ENCODE peak calls at places on chromosomes 2 and 18, in six cellular contexts. One of them, this sample, is unnamed.

GRCh38 chr18:56873441-56874140 is 222.4 kb downstream of the WDR7 start:
- DNase-seq in fibroblast of villous mesenchyme: no peak
- DNase-seq in tibial artery: no peak
- DNase-seq in RWPE1: no peak
- DNase-seq in upper lobe of left lung: no peak
- DNase-seq in GM10248: no peak
- DNase-seq in this sample: no peak

GRCh38 chr2:46106690-46107089 is 190.5 kb upstream of the EPAS1 start:
- DNase-seq in fibroblast of villous mesenchyme: no peak
- DNase-seq in tibial artery: no peak
- DNase-seq in RWPE1: no peak
- DNase-seq in upper lobe of left lung: no peak
- DNase-seq in GM10248: no peak
- DNase-seq in this sample: no peak

GRCh38 chr2:76154981-76155380 is 444.3 kb upstream of the GCFC2 start:
- DNase-seq in fibroblast of villous mesenchyme: no peak
- DNase-seq in tibial artery: no peak
- DNase-seq in RWPE1: no peak
- DNase-seq in upper lobe of left lung: no peak
- DNase-seq in GM10248: no peak
- DNase-seq in this sample: no peak

GRCh38 chr18:51621103-51621969 is 423.9 kb upstream of the MEX3C start:
- DNase-seq in fibroblast of villous mesenchyme: peak; percentile 26
- DNase-seq in tibial artery: no peak
- DNase-seq in RWPE1: peak; percentile 33
- DNase-seq in upper lobe of left lung: no peak
- DNase-seq in GM10248: peak; percentile 52
- DNase-seq in this sample: peak; percentile 55

GRCh38 chr2:183063083-183063482 is 15.5 kb upstream of the DUSP19 start:
- DNase-seq in fibroblast of villous mesenchyme: peak; percentile 7
- DNase-seq in tibial artery: no peak
- DNase-seq in RWPE1: no peak
- DNase-seq in upper lobe of left lung: no peak
- DNase-seq in GM10248: peak; percentile 56
- DNase-seq in this sample: peak; percentile 63

GRCh38 chr2:233301811-233302210 is 5.8 kb upstream of the SAG start:
- DNase-seq in fibroblast of villous mesenchyme: no peak
- DNase-seq in tibial artery: no peak
- DNase-seq in RWPE1: no peak
- DNase-seq in upper lobe of left lung: no peak
- DNase-seq in GM10248: no peak
- DNase-seq in this sample: no peak

GRCh38 chr2:152409691-152410597 is 75.0 kb downstream of the FMNL2 start:
- DNase-seq in fibroblast of villous mesenchyme: no peak
- DNase-seq in tibial artery: no peak
- DNase-seq in RWPE1: no peak
- DNase-seq in upper lobe of left lung: no peak
- DNase-seq in GM10248: no peak
- DNase-seq in this sample: no peak

GRCh38 chr2:166653185-166653813 is 159.2 kb upstream of the SCN7A start:
- DNase-seq in fibroblast of villous mesenchyme: no peak
- DNase-seq in tibial artery: no peak
- DNase-seq in RWPE1: no peak
- DNase-seq in upper lobe of left lung: no peak
- DNase-seq in GM10248: no peak
- DNase-seq in this sample: no peak

GRCh38 chr2:236498369-236498768 is 71.3 kb upstream of the ACKR3 start:
- DNase-seq in fibroblast of villous mesenchyme: no peak
- DNase-seq in tibial artery: no peak
- DNase-seq in RWPE1: no peak
- DNase-seq in upper lobe of left lung: no peak
- DNase-seq in GM10248: no peak
- DNase-seq in this sample: no peak

GRCh38 chr2:134389331-134389835 is 135.5 kb downstream of the MGAT5 start:
- DNase-seq in fibroblast of villous mesenchyme: no peak
- DNase-seq in tibial artery: no peak
- DNase-seq in RWPE1: no peak
- DNase-seq in upper lobe of left lung: no peak
- DNase-seq in GM10248: no peak
- DNase-seq in this sample: no peak

GRCh38 chr2:47174731-47175361 is 19.7 kb upstream of the STPG4 start:
- DNase-seq in fibroblast of villous mesenchyme: peak; percentile 63
- DNase-seq in tibial artery: peak; percentile 56
- DNase-seq in RWPE1: peak; percentile 57
- DNase-seq in upper lobe of left lung: no peak
- DNase-seq in GM10248: peak; percentile 22
- DNase-seq in this sample: peak; percentile 39

GRCh38 chr2:173751245-173751975 is 213.8 kb downstream of the SP3 start:
- DNase-seq in fibroblast of villous mesenchyme: no peak
- DNase-seq in tibial artery: no peak
- DNase-seq in RWPE1: no peak
- DNase-seq in upper lobe of left lung: no peak
- DNase-seq in GM10248: no peak
- DNase-seq in this sample: no peak

GRCh38 chr2:202161106-202161836 is 77.1 kb downstream of the SUMO1 start:
- DNase-seq in fibroblast of villous mesenchyme: peak; percentile 40
- DNase-seq in tibial artery: no peak
- DNase-seq in RWPE1: no peak
- DNase-seq in upper lobe of left lung: no peak
- DNase-seq in GM10248: no peak
- DNase-seq in this sample: no peak

GRCh38 chr2:218631837-218632236 is 24.1 kb downstream of the PLCD4 start:
- DNase-seq in fibroblast of villous mesenchyme: no peak
- DNase-seq in tibial artery: no peak
- DNase-seq in RWPE1: peak; percentile 76
- DNase-seq in upper lobe of left lung: no peak
- DNase-seq in GM10248: no peak
- DNase-seq in this sample: no peak

GRCh38 chr2:113173563-113174368 is at the start of gene PSD4:
- DNase-seq in fibroblast of villous mesenchyme: no peak
- DNase-seq in tibial artery: peak; percentile 47
- DNase-seq in RWPE1: no peak
- DNase-seq in upper lobe of left lung: peak; percentile 59
- DNase-seq in GM10248: peak; percentile 90
- DNase-seq in this sample: peak; percentile 87

GRCh38 chr18:40413160-40413559 is 1541.9 kb upstream of the PIK3C3 start:
- DNase-seq in fibroblast of villous mesenchyme: no peak
- DNase-seq in tibial artery: no peak
- DNase-seq in RWPE1: no peak
- DNase-seq in upper lobe of left lung: no peak
- DNase-seq in GM10248: no peak
- DNase-seq in this sample: no peak

GRCh38 chr2:154375625-154376020 is 322.9 kb upstream of the KCNJ3 start:
- DNase-seq in fibroblast of villous mesenchyme: peak; percentile 52
- DNase-seq in tibial artery: no peak
- DNase-seq in RWPE1: peak; percentile 16
- DNase-seq in upper lobe of left lung: no peak
- DNase-seq in GM10248: no peak
- DNase-seq in this sample: no peak

DNA sequence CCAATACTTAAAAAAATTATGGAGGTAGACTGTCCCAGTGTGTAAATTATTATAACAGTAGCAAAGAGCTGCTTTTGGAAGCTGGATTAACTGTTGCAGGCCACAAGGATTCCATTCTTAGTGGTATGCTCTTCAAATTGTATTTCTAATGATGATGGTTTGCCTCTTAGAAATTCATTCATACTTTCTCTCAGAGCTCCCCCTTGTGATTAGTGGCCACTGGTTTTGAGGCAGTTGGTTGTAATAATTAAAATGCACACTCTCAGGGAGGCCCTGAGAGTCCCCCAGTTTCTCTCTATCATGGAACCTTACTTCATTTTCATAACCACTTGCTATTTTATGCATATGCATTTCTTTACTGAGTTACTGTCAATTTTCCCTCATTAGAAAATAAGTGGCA is 122.5 kb downstream of the PLA2R1 start:
- DNase-seq in fibroblast of villous mesenchyme: no peak
- DNase-seq in tibial artery: no peak
- DNase-seq in RWPE1: peak; percentile 30
- DNase-seq in upper lobe of left lung: no peak
- DNase-seq in GM10248: peak; percentile 65
- DNase-seq in this sample: peak; percentile 57
- TF ChIP-seq CTCF in fibroblast of villous mesenchyme: peak; percentile 36
- TF ChIP-seq CTCF in tibial artery: no peak
- TF ChIP-seq CTCF in RWPE1: no peak
- TF ChIP-seq CTCF in upper lobe of left lung: no peak
- TF ChIP-seq CTCF in GM10248: peak; percentile 61
- TF ChIP-seq CTCF in this sample: peak; percentile 51

GRCh38 chr2:137862651-137863050 is 101.6 kb upstream of the HNMT start:
- DNase-seq in fibroblast of villous mesenchyme: no peak
- DNase-seq in tibial artery: no peak
- DNase-seq in RWPE1: no peak
- DNase-seq in upper lobe of left lung: no peak
- DNase-seq in GM10248: no peak
- DNase-seq in this sample: no peak

GRCh38 chr2:137870682-137871081 is 93.6 kb upstream of the HNMT start:
- DNase-seq in fibroblast of villous mesenchyme: no peak
- DNase-seq in tibial artery: no peak
- DNase-seq in RWPE1: no peak
- DNase-seq in upper lobe of left lung: no peak
- DNase-seq in GM10248: no peak
- DNase-seq in this sample: no peak

GRCh38 chr2:137865954-137866540 is 98.2 kb upstream of the HNMT start:
- DNase-seq in fibroblast of villous mesenchyme: peak; percentile 49
- DNase-seq in tibial artery: no peak
- DNase-seq in RWPE1: peak; percentile 34
- DNase-seq in upper lobe of left lung: no peak
- DNase-seq in GM10248: no peak
- DNase-seq in this sample: peak; percentile 25
- TF ChIP-seq CTCF in fibroblast of villous mesenchyme: peak; percentile 71
- TF ChIP-seq CTCF in tibial artery: peak; percentile 31
- TF ChIP-seq CTCF in RWPE1: peak; percentile 71
- TF ChIP-seq CTCF in upper lobe of left lung: peak; percentile 35
- TF ChIP-seq CTCF in GM10248: peak; percentile 61
- TF ChIP-seq CTCF in this sample: peak; percentile 62

GRCh38 chr2:88078624-88079169 is 11.1 kb downstream of the SMYD1 start:
- DNase-seq in fibroblast of villous mesenchyme: no peak
- DNase-seq in tibial artery: no peak
- DNase-seq in RWPE1: no peak
- DNase-seq in upper lobe of left lung: no peak
- DNase-seq in GM10248: no peak
- DNase-seq in this sample: no peak

GRCh38 chr2:88074854-88075292 is 7.2 kb downstream of the SMYD1 start:
- DNase-seq in fibroblast of villous mesenchyme: peak; percentile 68
- DNase-seq in tibial artery: no peak
- DNase-seq in RWPE1: peak; percentile 47
- DNase-seq in upper lobe of left lung: no peak
- DNase-seq in GM10248: no peak
- DNase-seq in this sample: no peak

GRCh38 chr2:88074150-88074549 is 6.5 kb downstream of the SMYD1 start:
- DNase-seq in fibroblast of villous mesenchyme: no peak
- DNase-seq in tibial artery: no peak
- DNase-seq in RWPE1: no peak
- DNase-seq in upper lobe of left lung: no peak
- DNase-seq in GM10248: no peak
- DNase-seq in this sample: no peak

GRCh38 chr2:88080545-88080944 is 12.9 kb downstream of the SMYD1 start:
- DNase-seq in fibroblast of villous mesenchyme: no peak
- DNase-seq in tibial artery: no peak
- DNase-seq in RWPE1: no peak
- DNase-seq in upper lobe of left lung: no peak
- DNase-seq in GM10248: no peak
- DNase-seq in this sample: no peak

GRCh38 chr2:88077076-88077475 is 9.5 kb downstream of the SMYD1 start:
- DNase-seq in fibroblast of villous mesenchyme: no peak
- DNase-seq in tibial artery: no peak
- DNase-seq in RWPE1: no peak
- DNase-seq in upper lobe of left lung: peak; percentile 20
- DNase-seq in GM10248: no peak
- DNase-seq in this sample: no peak
- TF ChIP-seq CTCF in fibroblast of villous mesenchyme: no peak
- TF ChIP-seq CTCF in tibial artery: no peak
- TF ChIP-seq CTCF in RWPE1: no peak
- TF ChIP-seq CTCF in upper lobe of left lung: no peak
- TF ChIP-seq CTCF in GM10248: no peak
- TF ChIP-seq CTCF in this sample: no peak

GRCh38 chr18:79548077-79548450 is 131.5 kb upstream of the CTDP1 start:
- DNase-seq in fibroblast of villous mesenchyme: no peak
- DNase-seq in tibial artery: no peak
- DNase-seq in RWPE1: no peak
- DNase-seq in upper lobe of left lung: peak; percentile 78
- DNase-seq in GM10248: no peak
- DNase-seq in this sample: no peak
- TF ChIP-seq CTCF in fibroblast of villous mesenchyme: no peak
- TF ChIP-seq CTCF in tibial artery: no peak
- TF ChIP-seq CTCF in RWPE1: no peak
- TF ChIP-seq CTCF in upper lobe of left lung: no peak
- TF ChIP-seq CTCF in GM10248: no peak
- TF ChIP-seq CTCF in this sample: no peak

GRCh38 chr2:109715302-109715937 is 78.7 kb upstream of the RGPD5 start:
- DNase-seq in fibroblast of villous mesenchyme: no peak
- DNase-seq in tibial artery: no peak
- DNase-seq in RWPE1: peak; percentile 55
- DNase-seq in upper lobe of left lung: no peak
- DNase-seq in GM10248: no peak
- DNase-seq in this sample: no peak
- TF ChIP-seq CTCF in fibroblast of villous mesenchyme: peak; percentile 37
- TF ChIP-seq CTCF in tibial artery: peak; percentile 72
- TF ChIP-seq CTCF in RWPE1: peak; percentile 56
- TF ChIP-seq CTCF in upper lobe of left lung: peak; percentile 41
- TF ChIP-seq CTCF in GM10248: peak; percentile 2
- TF ChIP-seq CTCF in this sample: no peak

GRCh38 chr2:188850786-188851185 is 123.4 kb upstream of the COL3A1 start:
- DNase-seq in fibroblast of villous mesenchyme: no peak
- DNase-seq in tibial artery: no peak
- DNase-seq in RWPE1: no peak
- DNase-seq in upper lobe of left lung: no peak
- DNase-seq in GM10248: no peak
- DNase-seq in this sample: no peak
- TF ChIP-seq CTCF in fibroblast of villous mesenchyme: no peak
- TF ChIP-seq CTCF in tibial artery: no peak
- TF ChIP-seq CTCF in RWPE1: no peak
- TF ChIP-seq CTCF in upper lobe of left lung: no peak
- TF ChIP-seq CTCF in GM10248: no peak
- TF ChIP-seq CTCF in this sample: no peak

DNA sequence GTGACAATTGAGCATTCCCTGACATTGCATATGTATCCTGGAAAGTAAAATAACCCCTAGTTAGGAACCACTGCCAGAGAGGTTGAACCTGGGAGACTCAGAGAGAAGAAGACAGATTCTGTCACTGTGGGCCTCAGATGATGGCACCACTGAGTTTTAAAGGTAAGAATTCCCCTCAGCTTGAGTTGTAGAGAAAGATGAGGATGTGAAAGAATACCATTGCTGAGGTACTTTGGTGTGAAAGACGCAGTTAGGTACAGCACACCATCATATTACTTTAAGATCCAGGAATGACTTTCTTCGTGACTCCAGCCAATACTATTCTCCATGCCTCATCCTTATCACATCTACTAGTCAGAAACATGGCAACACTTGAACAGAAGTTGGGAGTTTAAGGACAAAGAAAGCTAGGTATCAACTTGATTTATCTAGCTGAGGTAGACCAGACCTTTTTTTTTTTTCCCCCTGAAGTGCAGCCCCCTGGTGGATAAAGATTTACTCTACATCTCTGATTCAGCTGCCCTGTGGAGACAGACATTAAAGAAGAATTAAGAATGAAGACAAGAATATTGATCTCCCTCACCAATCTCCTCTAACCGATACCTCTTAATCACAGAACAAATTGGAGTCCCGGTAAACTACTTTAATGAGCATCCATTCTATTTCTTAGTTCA is 630.5 kb upstream of the FANCL start:
- DNase-seq in fibroblast of villous mesenchyme: no peak
- DNase-seq in tibial artery: no peak
- DNase-seq in RWPE1: no peak
- DNase-seq in upper lobe of left lung: no peak
- DNase-seq in GM10248: no peak
- DNase-seq in this sample: no peak
- TF ChIP-seq CTCF in fibroblast of villous mesenchyme: no peak
- TF ChIP-seq CTCF in tibial artery: no peak
- TF ChIP-seq CTCF in RWPE1: no peak
- TF ChIP-seq CTCF in upper lobe of left lung: no peak
- TF ChIP-seq CTCF in GM10248: no peak
- TF ChIP-seq CTCF in this sample: no peak